ENCODE peak calls at places on chromosomes 3 and 15, in seven cellular contexts. N is A549, R is Peyer's patch, X is GM12864, C is IMR-90, T is B cell, J is lower lobe of right lung. P is an unnamed sample.

GRCh38 chr15:95972136-95972553 is 358.4 kb upstream of the NR2F2 start:
- DNase-seq in N (no peak), X (no peak), C (peak; percentile 85), J (no peak), R (no peak), T (no peak), P (no peak)

GRCh38 chr3:94694001-94694400 is 631.1 kb downstream of the NSUN3 start:
- DNase-seq in J (no peak), X (no peak), N (no peak), R (no peak), T (no peak), C (no peak), P (no peak)

GRCh38 chr3:152793969-152794368 is 41.0 kb upstream of the P2RY1 start:
- DNase-seq in R (no peak), X (no peak), N (no peak), C (no peak), J (no peak), T (no peak), P (no peak)

GRCh38 chr15:57732526-57733331 is 26.2 kb downstream of the POLR2M start:
- DNase-seq in C (peak; percentile 50), X (peak; percentile 4), N (peak; percentile 64), R (peak; percentile 82), T (no peak), J (no peak), P (no peak)

GRCh38 chr3:100366424-100366823 is 31.9 kb downstream of the NIT2 start:
- DNase-seq in C (no peak), R (no peak), J (no peak), N (no peak), T (no peak), X (no peak), P (no peak)

GRCh38 chr3:155676252-155676981 is 68.5 kb downstream of the PLCH1 start:
- DNase-seq in T (no peak), R (peak; percentile 57), N (peak; percentile 13), J (no peak), C (peak; percentile 34), X (no peak), P (no peak)

GRCh38 chr3:52200981-52201679 is 3.2 kb downstream of the ALAS1 start:
- DNase-seq in N (no peak), J (no peak), T (no peak), C (peak; percentile 33), X (no peak), R (no peak), P (no peak)

GRCh38 chr15:63887630-63888029 is 53.9 kb upstream of the HERC1 start:
- DNase-seq in J (no peak), X (no peak), C (no peak), T (no peak), N (no peak), R (no peak), P (no peak)

GRCh38 chr15:100115711-100116090 is 226.1 kb downstream of the ADAMTS17 start:
- DNase-seq in T (no peak), R (no peak), C (peak; percentile 67), J (no peak), X (no peak), N (no peak), P (no peak)

GRCh38 chr15:76328106-76328696 is 8.4 kb upstream of the ISL2 start:
- DNase-seq in X (no peak), T (no peak), J (no peak), C (no peak), N (peak; percentile 45), R (no peak), P (no peak)

GRCh38 chr3:127141921-127142730 is 50.8 kb upstream of the PRR23E start:
- DNase-seq in C (no peak), T (no peak), X (no peak), N (peak; percentile 22), R (peak; percentile 84), J (no peak), P (peak; percentile 56)

GRCh38 chr3:128438488-128439072 is 28.1 kb downstream of the DNAJB8 start:
- DNase-seq in J (no peak), R (no peak), X (no peak), C (no peak), N (no peak), T (no peak), P (no peak)
- TF ChIP-seq CTCF in J (peak; percentile 23), R (no peak), X (peak; percentile 73), C (peak; percentile 26), N (peak; percentile 23), T (no peak), P (peak; percentile 59)

DNA sequence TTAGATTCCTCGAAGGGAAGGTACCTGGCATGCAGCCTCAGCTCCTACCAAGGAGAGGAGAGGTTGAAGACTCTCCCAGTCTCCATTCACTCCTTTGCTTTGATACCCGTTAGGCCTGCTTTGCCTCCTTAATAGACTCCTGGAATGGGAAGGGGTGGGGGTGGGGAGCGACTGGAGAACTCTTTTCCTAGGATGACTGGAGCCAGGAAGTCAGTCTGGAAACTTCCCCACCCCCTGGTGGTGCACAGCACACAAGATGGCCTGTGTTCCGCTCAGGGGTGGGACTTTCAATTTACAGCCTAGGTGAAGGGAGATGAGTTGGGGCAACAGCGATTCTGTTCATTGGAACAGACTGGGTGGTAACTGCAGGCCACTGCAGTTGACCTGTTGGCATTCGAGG is 21.4 kb upstream of the CELF6 start:
- DNase-seq in J (no peak), X (no peak), R (no peak), C (no peak), N (peak; percentile 65), T (no peak), P (no peak)
- TF ChIP-seq CTCF in J (no peak), X (no peak), R (no peak), C (peak; percentile 7), N (peak; percentile 16), T (no peak), P (peak; percentile 47)

GRCh38 chr3:161851941-161852566 is 355.4 kb downstream of the OTOL1 start:
- DNase-seq in J (no peak), N (peak; percentile 53), X (peak; percentile 10), C (peak; percentile 27), T (no peak), R (peak; percentile 68), P (no peak)

GRCh38 chr3:161852744-161853143 is 356.1 kb downstream of the OTOL1 start:
- DNase-seq in X (no peak), J (no peak), C (no peak), R (no peak), T (no peak), N (no peak), P (no peak)

GRCh38 chr3:161859057-161859456 is 362.4 kb downstream of the OTOL1 start:
- DNase-seq in N (no peak), C (no peak), T (no peak), J (no peak), R (no peak), X (no peak), P (no peak)

GRCh38 chr3:161859870-161860450 is 363.4 kb downstream of the OTOL1 start:
- DNase-seq in T (no peak), C (no peak), X (no peak), R (no peak), N (no peak), J (no peak), P (no peak)

GRCh38 chr3:161854232-161854771 is 357.7 kb downstream of the OTOL1 start:
- DNase-seq in J (no peak), N (peak; percentile 73), C (peak; percentile 70), T (no peak), X (no peak), R (peak; percentile 47), P (no peak)
- TF ChIP-seq CTCF in J (no peak), N (no peak), C (peak; percentile 13), T (no peak), X (peak; percentile 54), R (no peak), P (peak; percentile 72)

GRCh38 chr3:77906102-77906709 is 866.3 kb downstream of the ROBO2 start:
- DNase-seq in C (no peak), J (no peak), R (no peak), N (peak; percentile 0), X (no peak), T (no peak), P (no peak)
- TF ChIP-seq CTCF in C (no peak), J (no peak), R (no peak), N (no peak), X (no peak), T (no peak), P (no peak)